ENCODE peak calls at places on chromosomes 1 and 21, in eight cellular contexts. N, G, Z, A, O, L, V and C are unnamed samples.
A peak's percentile ranks its signal among the peaks of the same experiment; 100 is the strongest.

GRCh38 chr1:38046884-38047602 is 450 bp upstream of the POU3F1 start:
- DNase-seq in N (peak; percentile 83), G (peak; percentile 99), Z (peak; percentile 91), A (peak; percentile 88), O (peak; percentile 68), L (no peak), V (peak; percentile 91), C (peak; percentile 93)

GRCh38 chr1:29655145-29655544 is 418.8 kb downstream of the PTPRU start:
- DNase-seq in N (peak; percentile 10), G (no peak), Z (no peak), A (peak; percentile 47), O (no peak), L (no peak), V (no peak), C (peak; percentile 62)

GRCh38 chr1:37137018-37137417 is 102.7 kb upstream of the GRIK3 start:
- DNase-seq in N (no peak), G (no peak), Z (no peak), A (no peak), O (no peak), L (no peak), V (no peak), C (no peak)

GRCh38 chr1:95098196-95098595 is 19.0 kb upstream of the TLCD4 start:
- DNase-seq in N (no peak), G (no peak), Z (no peak), A (no peak), O (no peak), L (no peak), V (no peak), C (no peak)

GRCh38 chr1:94186946-94187345 is 50.4 kb downstream of the ARHGAP29 start:
- DNase-seq in N (no peak), G (no peak), Z (no peak), A (no peak), O (no peak), L (no peak), V (no peak), C (no peak)

GRCh38 chr1:72000809-72001208 is 281.5 kb downstream of the NEGR1 start:
- DNase-seq in N (no peak), G (no peak), Z (no peak), A (no peak), O (peak; percentile 28), L (peak; percentile 1), V (no peak), C (no peak)

GRCh38 chr21:44006656-44007055 is 5.5 kb upstream of the TRAPPC10 start:
- DNase-seq in N (no peak), G (no peak), Z (no peak), A (no peak), O (no peak), L (no peak), V (peak; percentile 75), C (no peak)

GRCh38 chr1:217660353-217661062 is 29.4 kb downstream of the SPATA17 start:
- DNase-seq in N (no peak), G (no peak), Z (no peak), A (no peak), O (peak; percentile 82), L (no peak), V (no peak), C (no peak)

GRCh38 chr1:91092503-91092902 is 70.7 kb upstream of the ZNF644 start:
- DNase-seq in N (no peak), G (no peak), Z (no peak), A (no peak), O (no peak), L (no peak), V (no peak), C (no peak)

GRCh38 chr1:48677306-48678287 is 99.1 kb downstream of the BEND5 start:
- DNase-seq in N (peak; percentile 81), G (peak; percentile 51), Z (peak; percentile 79), A (no peak), O (peak; percentile 58), L (peak; percentile 29), V (peak; percentile 67), C (no peak)

GRCh38 chr21:29730281-29730680 is 209.5 kb downstream of the GRIK1 start:
- DNase-seq in N (no peak), G (no peak), Z (no peak), A (no peak), O (no peak), L (no peak), V (no peak), C (no peak)

GRCh38 chr1:201617157-201617556 is 78.2 kb downstream of the NAV1 start:
- DNase-seq in N (no peak), G (no peak), Z (no peak), A (no peak), O (no peak), L (no peak), V (no peak), C (no peak)

GRCh38 chr1:185207980-185208602 is 51.1 kb downstream of the SWT1 start:
- DNase-seq in N (no peak), G (no peak), Z (no peak), A (no peak), O (no peak), L (no peak), V (no peak), C (no peak)

GRCh38 chr1:153536618-153537375 is 1.0 kb upstream of the S100A6 start:
- DNase-seq in N (peak; percentile 44), G (no peak), Z (peak; percentile 72), A (no peak), O (peak; percentile 64), L (no peak), V (peak; percentile 47), C (no peak)

GRCh38 chr1:153535664-153536585 is at the start of gene S100A6:
- DNase-seq in N (peak; percentile 81), G (no peak), Z (peak; percentile 97), A (peak; percentile 96), O (peak; percentile 94), L (no peak), V (peak; percentile 89), C (peak; percentile 98)

GRCh38 chr1:153538315-153538821 is 2.4 kb downstream of the S100A5 start:
- DNase-seq in N (peak; percentile 40), G (peak; percentile 87), Z (no peak), A (no peak), O (no peak), L (no peak), V (no peak), C (no peak)

GRCh38 chr1:153539395-153540093 is 1.2 kb downstream of the S100A5 start:
- DNase-seq in N (no peak), G (no peak), Z (no peak), A (no peak), O (no peak), L (no peak), V (no peak), C (no peak)

DNA sequence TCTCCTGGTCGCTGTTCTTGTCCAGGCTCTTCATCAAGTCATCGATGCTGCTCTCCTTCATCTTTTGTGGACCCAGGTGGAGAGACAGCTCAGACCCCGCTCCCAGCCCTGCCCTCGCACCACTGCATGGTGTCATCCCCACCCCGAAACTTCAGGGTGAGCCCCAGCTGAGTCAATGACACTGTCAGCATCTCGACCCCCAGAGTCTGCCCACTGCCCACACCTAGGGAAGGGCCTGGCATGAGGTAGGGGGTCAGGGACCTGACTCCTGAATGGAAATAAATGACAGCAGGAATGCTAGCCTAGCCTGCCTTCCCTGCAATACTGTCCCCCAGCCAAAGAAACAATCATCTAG is 1.6 kb upstream of the S100A6 start:
- DNase-seq in N (no peak), G (no peak), Z (peak; percentile 63), A (no peak), O (no peak), L (no peak), V (peak; percentile 32), C (no peak)
- H3K4me1 ChIP-seq in N (peaks cover 40% of the 10 kb centered on the region), G (peaks cover 67% of the 10 kb centered on the region), Z (no peaks in the 10 kb centered on the region), A (peaks cover 96% of the 10 kb centered on the region), O (peaks cover 51% of the 10 kb centered on the region), L (peaks cover 36% of the 10 kb centered on the region), V (peaks cover 20% of the 10 kb centered on the region), C (peaks cover 54% of the 10 kb centered on the region)

GRCh38 chr1:27574001-27574781 is 29.8 kb downstream of the AHDC1 start:
- DNase-seq in N (no peak), G (no peak), Z (no peak), A (no peak), O (no peak), L (no peak), V (peak; percentile 58), C (no peak)

GRCh38 chr1:27576846-27577245 is 27.1 kb downstream of the AHDC1 start:
- DNase-seq in N (no peak), G (no peak), Z (no peak), A (no peak), O (no peak), L (no peak), V (no peak), C (no peak)

GRCh38 chr1:27577504-27578188 is 26.3 kb downstream of the AHDC1 start:
- DNase-seq in N (no peak), G (no peak), Z (peak; percentile 71), A (no peak), O (no peak), L (no peak), V (no peak), C (no peak)

GRCh38 chr1:27574871-27575831 is 28.8 kb downstream of the AHDC1 start:
- DNase-seq in N (peak; percentile 84), G (peak; percentile 74), Z (peak; percentile 93), A (no peak), O (peak; percentile 65), L (no peak), V (peak; percentile 90), C (no peak)

DNA sequence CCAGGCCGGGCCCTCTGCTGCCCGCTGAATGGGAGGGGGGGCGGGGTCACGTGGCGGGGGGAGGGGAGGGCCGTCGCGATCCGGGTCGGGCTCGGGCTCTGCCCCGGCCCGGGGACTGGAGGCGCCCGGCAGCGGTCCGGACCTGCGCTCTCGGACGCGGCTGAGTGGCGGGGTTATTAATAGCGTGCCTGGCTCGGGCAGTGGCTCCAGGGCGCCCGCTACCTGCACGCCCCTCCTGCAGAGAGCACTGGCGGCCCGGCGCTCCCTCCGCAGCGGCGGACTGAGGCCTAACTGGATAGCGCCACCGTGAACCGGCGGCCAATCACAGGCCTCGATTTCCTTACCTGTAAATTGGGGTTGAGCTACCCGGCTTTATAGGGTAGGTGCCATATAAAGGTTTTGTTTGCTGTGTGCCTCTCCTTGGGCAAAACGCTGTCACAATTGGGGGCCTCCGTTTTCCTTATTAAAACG is 28.0 kb downstream of the AHDC1 start:
- DNase-seq in N (peak; percentile 84), G (peak; percentile 76), Z (peak; percentile 93), A (no peak), O (peak; percentile 51), L (no peak), V (peak; percentile 83), C (peak; percentile 93)
- TF ChIP-seq CTCF in N (peak; percentile 2), G (no peak), Z (no peak), A (no peak), O (no peak), L (no peak), V (no peak), C (peak; percentile 9)

DNA sequence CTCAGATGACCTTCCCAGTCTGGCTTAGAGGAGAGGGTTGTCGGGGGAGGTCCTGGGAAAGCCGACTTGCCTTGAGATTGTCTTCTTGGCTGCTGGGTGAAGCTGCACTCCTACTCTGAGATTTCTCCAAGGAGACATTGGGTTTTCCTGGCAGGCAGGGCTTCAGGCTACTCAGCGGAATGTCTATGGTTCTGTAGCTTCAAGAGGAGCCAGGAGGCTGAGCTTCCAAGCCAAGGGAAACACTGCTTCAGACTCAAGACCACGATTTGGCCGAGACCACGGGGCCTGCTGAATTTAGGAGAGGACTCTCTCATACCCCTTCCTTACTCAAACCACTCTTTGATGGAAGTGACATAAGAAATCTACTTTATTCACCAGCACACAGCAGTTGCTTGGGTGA is 67.8 kb downstream of the NTMT2 start:
- DNase-seq in N (no peak), G (no peak), Z (no peak), A (no peak), O (no peak), L (no peak), V (no peak), C (no peak)
- TF ChIP-seq EP300 in N (no peak), G (no peak), Z (no peak), A (no peak), O (no peak), L (no peak), V (no peak), C (no peak)

GRCh38 chr1:8023995-8024313 is 2.2 kb downstream of the ERRFI1 start:
- DNase-seq in N (no peak), G (no peak), Z (no peak), A (no peak), O (no peak), L (no peak), V (no peak), C (no peak)
- H3K4me1 ChIP-seq in N (peaks cover 25% of the 10 kb centered on the region), G (peaks cover 5% of the 10 kb centered on the region), Z (no peaks in the 10 kb centered on the region), A (peaks cover 69% of the 10 kb centered on the region), O (peaks cover 45% of the 10 kb centered on the region), L (peaks cover 29% of the 10 kb centered on the region), V (peaks cover 10% of the 10 kb centered on the region), C (peaks cover 73% of the 10 kb centered on the region)